ENCODE peak calls at places on chromosomes 6 and 20, in four cellular contexts. One of them, this sample, is unnamed.
A peak's percentile ranks its signal among the peaks of the same experiment; 100 is the strongest.

GRCh38 chr20:39939241-39939865 is 749.7 kb downstream of the MAFB start:
- DNase-seq in OCI-LY7: no peak
- DNase-seq in A673: no peak
- DNase-seq in adrenal gland: no peak
- DNase-seq in this sample: no peak

GRCh38 chr6:50076431-50076830 is 26.7 kb upstream of the DEFB112 start:
- DNase-seq in OCI-LY7: no peak
- DNase-seq in A673: no peak
- DNase-seq in adrenal gland: no peak
- DNase-seq in this sample: peak; percentile 87

GRCh38 chr6:13434455-13434775 is 53.0 kb downstream of the GFOD1 start:
- DNase-seq in OCI-LY7: no peak
- DNase-seq in A673: no peak
- DNase-seq in adrenal gland: no peak
- DNase-seq in this sample: no peak

GRCh38 chr6:107565165-107565723 is 75.3 kb downstream of the SOBP start:
- DNase-seq in OCI-LY7: no peak
- DNase-seq in A673: no peak
- DNase-seq in adrenal gland: no peak
- DNase-seq in this sample: no peak

GRCh38 chr6:7151381-7151780 is 43.6 kb downstream of the RREB1 start:
- DNase-seq in OCI-LY7: no peak
- DNase-seq in A673: no peak
- DNase-seq in adrenal gland: no peak
- DNase-seq in this sample: no peak

GRCh38 chr6:25928562-25929324 is 1.7 kb downstream of the SLC17A2 start:
- DNase-seq in OCI-LY7: no peak
- DNase-seq in A673: no peak
- DNase-seq in adrenal gland: no peak
- DNase-seq in this sample: no peak

GRCh38 chr20:49701313-49701731 is 12.4 kb downstream of the B4GALT5 start:
- DNase-seq in OCI-LY7: no peak
- DNase-seq in A673: no peak
- DNase-seq in adrenal gland: no peak
- DNase-seq in this sample: peak; percentile 41

GRCh38 chr6:169592558-169592957 is 109.3 kb downstream of the WDR27 start:
- DNase-seq in OCI-LY7: no peak
- DNase-seq in A673: no peak
- DNase-seq in adrenal gland: no peak
- DNase-seq in this sample: peak; percentile 25

GRCh38 chr6:92790381-92790780 is 629.0 kb downstream of the EPHA7 start:
- DNase-seq in OCI-LY7: no peak
- DNase-seq in A673: no peak
- DNase-seq in adrenal gland: no peak
- DNase-seq in this sample: no peak

GRCh38 chr6:129500958-129501381 is 209.0 kb downstream of the ARHGAP18 start:
- DNase-seq in OCI-LY7: peak; percentile 14
- DNase-seq in A673: peak; percentile 70
- DNase-seq in adrenal gland: no peak
- DNase-seq in this sample: peak; percentile 31

GRCh38 chr6:168314948-168315347 is 4.6 kb downstream of the DACT2 start:
- DNase-seq in OCI-LY7: no peak
- DNase-seq in A673: peak; percentile 66
- DNase-seq in adrenal gland: no peak
- DNase-seq in this sample: no peak

GRCh38 chr20:35091808-35092523 is 641 bp downstream of the TRPC4AP start:
- DNase-seq in OCI-LY7: peak; percentile 12
- DNase-seq in A673: peak; percentile 13
- DNase-seq in adrenal gland: peak; percentile 32
- DNase-seq in this sample: peak; percentile 49

GRCh38 chr6:1604991-1605821 is 4.5 kb upstream of the FOXC1 start:
- DNase-seq in OCI-LY7: no peak
- DNase-seq in A673: no peak
- DNase-seq in adrenal gland: no peak
- DNase-seq in this sample: no peak

GRCh38 chr6:142692942-142693341 is 252.0 kb downstream of the HIVEP2 start:
- DNase-seq in OCI-LY7: peak; percentile 70
- DNase-seq in A673: peak; percentile 86
- DNase-seq in adrenal gland: peak; percentile 63
- DNase-seq in this sample: peak; percentile 68

GRCh38 chr6:142881771-142882170 is 63.2 kb downstream of the HIVEP2 start:
- DNase-seq in OCI-LY7: no peak
- DNase-seq in A673: no peak
- DNase-seq in adrenal gland: no peak
- DNase-seq in this sample: no peak

GRCh38 chr6:116611020-116611419 is 5.3 kb upstream of the RSPH4A start:
- DNase-seq in OCI-LY7: no peak
- DNase-seq in A673: no peak
- DNase-seq in adrenal gland: no peak
- DNase-seq in this sample: no peak

GRCh38 chr6:3211681-3212080 is 15.8 kb downstream of the TUBB2B start:
- DNase-seq in OCI-LY7: no peak
- DNase-seq in A673: no peak
- DNase-seq in adrenal gland: no peak
- DNase-seq in this sample: no peak

GRCh38 chr6:111727798-111728197 is 122.1 kb upstream of the TRAF3IP2 start:
- DNase-seq in OCI-LY7: no peak
- DNase-seq in A673: peak; percentile 67
- DNase-seq in adrenal gland: no peak
- DNase-seq in this sample: peak; percentile 38

GRCh38 chr6:44025226-44025625 is 102.0 kb downstream of the MRPL14 start:
- DNase-seq in OCI-LY7: no peak
- DNase-seq in A673: no peak
- DNase-seq in adrenal gland: no peak
- DNase-seq in this sample: no peak

GRCh38 chr6:134784336-134784735 is 165.6 kb downstream of the ALDH8A1 start:
- DNase-seq in OCI-LY7: no peak
- DNase-seq in A673: no peak
- DNase-seq in adrenal gland: no peak
- DNase-seq in this sample: no peak

GRCh38 chr6:137749595-137750215 is 117.4 kb upstream of the TNFAIP3 start:
- DNase-seq in OCI-LY7: no peak
- DNase-seq in A673: peak; percentile 33
- DNase-seq in adrenal gland: no peak
- DNase-seq in this sample: no peak

GRCh38 chr20:11502051-11502450 is 415.6 kb upstream of the BTBD3 start:
- DNase-seq in OCI-LY7: no peak
- DNase-seq in A673: no peak
- DNase-seq in adrenal gland: no peak
- DNase-seq in this sample: no peak

GRCh38 chr6:44057931-44058616 is 69.2 kb downstream of the MRPL14 start:
- DNase-seq in OCI-LY7: no peak
- DNase-seq in A673: no peak
- DNase-seq in adrenal gland: no peak
- DNase-seq in this sample: no peak

GRCh38 chr6:100612101-100612500 is 147.4 kb upstream of the SIM1 start:
- DNase-seq in OCI-LY7: no peak
- DNase-seq in A673: no peak
- DNase-seq in adrenal gland: no peak
- DNase-seq in this sample: no peak

GRCh38 chr6:35485402-35485877 is 11.4 kb downstream of the TEAD3 start:
- DNase-seq in OCI-LY7: no peak
- DNase-seq in A673: no peak
- DNase-seq in adrenal gland: no peak
- DNase-seq in this sample: peak; percentile 61

GRCh38 chr6:149763866-149764265 is 14.3 kb downstream of the PCMT1 start:
- DNase-seq in OCI-LY7: no peak
- DNase-seq in A673: peak; percentile 69
- DNase-seq in adrenal gland: no peak
- DNase-seq in this sample: no peak

GRCh38 chr6:35185302-35185681 is 28.5 kb upstream of the SCUBE3 start:
- DNase-seq in OCI-LY7: no peak
- DNase-seq in A673: no peak
- DNase-seq in adrenal gland: no peak
- DNase-seq in this sample: no peak

GRCh38 chr6:10384719-10385511 is 30.0 kb downstream of the TFAP2A start:
- DNase-seq in OCI-LY7: no peak
- DNase-seq in A673: no peak
- DNase-seq in adrenal gland: no peak
- DNase-seq in this sample: no peak

GRCh38 chr6:157830354-157831017 is 7.4 kb downstream of the SNX9 start:
- DNase-seq in OCI-LY7: no peak
- DNase-seq in A673: no peak
- DNase-seq in adrenal gland: no peak
- DNase-seq in this sample: peak; percentile 25

GRCh38 chr6:105620878-105621277 is 218.0 kb upstream of the PREP start:
- DNase-seq in OCI-LY7: no peak
- DNase-seq in A673: no peak
- DNase-seq in adrenal gland: no peak
- DNase-seq in this sample: no peak

GRCh38 chr20:43955244-43956191 is 40.9 kb downstream of the TOX2 start:
- DNase-seq in OCI-LY7: no peak
- DNase-seq in A673: peak; percentile 84
- DNase-seq in adrenal gland: no peak
- DNase-seq in this sample: peak; percentile 47

GRCh38 chr20:43953919-43954617 is 39.4 kb downstream of the TOX2 start:
- DNase-seq in OCI-LY7: no peak
- DNase-seq in A673: peak; percentile 51
- DNase-seq in adrenal gland: no peak
- DNase-seq in this sample: no peak

GRCh38 chr20:43958626-43959025 is 44.0 kb downstream of the TOX2 start:
- DNase-seq in OCI-LY7: no peak
- DNase-seq in A673: no peak
- DNase-seq in adrenal gland: no peak
- DNase-seq in this sample: no peak

GRCh38 chr20:43957392-43957791 is 42.7 kb downstream of the TOX2 start:
- DNase-seq in OCI-LY7: no peak
- DNase-seq in A673: no peak
- DNase-seq in adrenal gland: no peak
- DNase-seq in this sample: no peak

DNA sequence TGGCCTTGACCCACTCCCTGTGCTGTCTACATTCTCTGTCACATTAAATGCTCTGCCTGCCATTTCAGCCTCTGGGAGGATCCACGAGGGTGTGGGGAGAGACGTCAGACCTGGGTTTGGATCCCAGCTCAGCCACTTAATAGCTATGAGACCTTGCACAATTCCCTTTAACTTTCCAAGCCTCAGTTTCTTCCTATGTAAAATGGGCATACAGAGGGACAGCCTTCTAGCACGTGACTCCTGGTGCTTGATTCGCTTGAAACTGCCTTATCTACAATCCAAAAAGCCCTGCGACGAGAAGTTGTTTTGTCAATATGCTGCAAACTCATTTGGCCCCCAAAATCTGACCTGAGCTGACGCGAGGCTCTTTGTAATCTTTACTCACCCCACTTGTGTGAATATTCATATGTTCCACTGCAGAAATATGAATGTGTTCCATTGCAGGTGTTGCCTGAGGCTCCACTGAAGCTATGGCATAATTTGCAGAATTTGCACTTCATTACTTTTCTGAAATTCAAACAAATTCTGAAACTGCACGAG is 40.1 kb downstream of the TOX2 start:
- DNase-seq in OCI-LY7: no peak
- DNase-seq in A673: no peak
- DNase-seq in adrenal gland: no peak
- DNase-seq in this sample: no peak
- H3K27ac ChIP-seq in OCI-LY7: no peak overlapping the region
- H3K27ac ChIP-seq in A673: peak overlapping the region; percentile 70
- H3K27ac ChIP-seq in adrenal gland: no peak overlapping the region
- H3K27ac ChIP-seq in this sample: peak overlapping the region; percentile 34

GRCh38 chr6:72675396-72675795 is 53.5 kb downstream of the KCNQ5 start:
- DNase-seq in OCI-LY7: no peak
- DNase-seq in A673: no peak
- DNase-seq in adrenal gland: no peak
- DNase-seq in this sample: no peak
- H3K4me3 ChIP-seq in OCI-LY7: no peak overlapping the region
- H3K4me3 ChIP-seq in A673: no peak overlapping the region
- H3K4me3 ChIP-seq in adrenal gland: no peak overlapping the region
- H3K4me3 ChIP-seq in this sample: no peak overlapping the region

DNA sequence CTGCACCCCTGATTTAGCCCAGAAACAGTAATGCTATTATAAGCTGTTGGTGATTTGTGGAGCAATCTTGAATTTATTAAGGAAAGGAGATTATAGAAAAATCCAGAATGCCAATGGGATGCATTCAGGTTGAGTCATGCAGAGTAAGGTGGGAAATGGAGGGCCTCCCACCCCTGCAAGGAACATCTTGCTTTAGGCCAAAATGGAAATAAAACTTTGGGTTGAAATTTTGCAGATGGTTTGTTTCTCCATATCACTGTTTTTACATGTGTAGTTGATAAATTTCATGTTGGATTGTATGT is 152.4 kb downstream of the BCAS1 start:
- DNase-seq in OCI-LY7: no peak
- DNase-seq in A673: no peak
- DNase-seq in adrenal gland: no peak
- DNase-seq in this sample: no peak
- H3K27ac ChIP-seq in OCI-LY7: no peak overlapping the region
- H3K27ac ChIP-seq in A673: peak overlapping the region; percentile 98
- H3K27ac ChIP-seq in adrenal gland: no peak overlapping the region
- H3K27ac ChIP-seq in this sample: no peak overlapping the region

GRCh38 chr6:16473184-16473907 is 235.0 kb downstream of the GMPR start:
- DNase-seq in OCI-LY7: no peak
- DNase-seq in A673: no peak
- DNase-seq in adrenal gland: no peak
- DNase-seq in this sample: no peak
- H3K4me3 ChIP-seq in OCI-LY7: no peak overlapping the region
- H3K4me3 ChIP-seq in A673: no peak overlapping the region
- H3K4me3 ChIP-seq in adrenal gland: no peak overlapping the region
- H3K4me3 ChIP-seq in this sample: no peak overlapping the region

GRCh38 chr6:28775052-28775376 is 148.8 kb downstream of the TRIM27 start:
- DNase-seq in OCI-LY7: no peak
- DNase-seq in A673: no peak
- DNase-seq in adrenal gland: no peak
- DNase-seq in this sample: no peak

GRCh38 chr6:28774292-28775051 is 149.3 kb downstream of the TRIM27 start:
- DNase-seq in OCI-LY7: no peak
- DNase-seq in A673: no peak
- DNase-seq in adrenal gland: no peak
- DNase-seq in this sample: no peak

GRCh38 chr6:28775405-28776129 is 148.2 kb downstream of the TRIM27 start:
- DNase-seq in OCI-LY7: no peak
- DNase-seq in A673: no peak
- DNase-seq in adrenal gland: no peak
- DNase-seq in this sample: no peak

GRCh38 chr6:28777147-28777461 is 146.7 kb downstream of the TRIM27 start:
- DNase-seq in OCI-LY7: no peak
- DNase-seq in A673: no peak
- DNase-seq in adrenal gland: no peak
- DNase-seq in this sample: no peak

GRCh38 chr6:28776269-28777146 is 147.3 kb downstream of the TRIM27 start:
- DNase-seq in OCI-LY7: no peak
- DNase-seq in A673: peak; percentile 49
- DNase-seq in adrenal gland: no peak
- DNase-seq in this sample: no peak
- H3K27ac ChIP-seq in OCI-LY7: no peak overlapping the region
- H3K27ac ChIP-seq in A673: no peak overlapping the region
- H3K27ac ChIP-seq in adrenal gland: no peak overlapping the region
- H3K27ac ChIP-seq in this sample: no peak overlapping the region

GRCh38 chr20:59933296-59933848 is at the start of gene SYCP2:
- DNase-seq in OCI-LY7: no peak
- DNase-seq in A673: no peak
- DNase-seq in adrenal gland: peak; percentile 26
- DNase-seq in this sample: no peak
- H3K4me3 ChIP-seq in OCI-LY7: no peak within 1 kb of the TSS
- H3K4me3 ChIP-seq in A673: no peak within 1 kb of the TSS
- H3K4me3 ChIP-seq in adrenal gland: peak within 1 kb of the TSS; percentile 67
- H3K4me3 ChIP-seq in this sample: no peak within 1 kb of the TSS

This sample was measured in SJCRH30.